ENCODE peak calls at places on chromosome 20, in five cellular contexts. V is GM12865, G is thoracic aorta, O is upper lobe of right lung, U is heart left ventricle. A is an unnamed sample.

GRCh38 chr20:17875981-17876385 is 92.6 kb downstream of the SNX5 start:
- DNase-seq in U (no peak), V (no peak), O (no peak), G (no peak), A (no peak)

GRCh38 chr20:53021934-53022333 is 49.8 kb downstream of the TSHZ2 start:
- DNase-seq in V (peak; percentile 19), U (no peak), G (no peak), O (no peak), A (no peak)

GRCh38 chr20:46946796-46947195 is 52.2 kb downstream of the EYA2 start:
- DNase-seq in V (no peak), U (no peak), G (no peak), O (no peak), A (no peak)

GRCh38 chr20:38170914-38171300 is 5.8 kb upstream of the TGM2 start:
- DNase-seq in G (no peak), V (no peak), O (peak; percentile 28), U (no peak), A (no peak)

GRCh38 chr20:46651091-46651962 is at the start of gene SLC13A3:
- DNase-seq in O (no peak), G (no peak), U (no peak), V (no peak), A (no peak)

GRCh38 chr20:12410783-12411182 is 493.1 kb downstream of the BTBD3 start:
- DNase-seq in G (no peak), O (no peak), U (no peak), V (no peak), A (no peak)

GRCh38 chr20:6623989-6624388 is 143.5 kb upstream of the BMP2 start:
- DNase-seq in G (no peak), U (no peak), V (peak; percentile 18), O (no peak), A (no peak)

GRCh38 chr20:59703046-59703445 is 98.7 kb downstream of the PHACTR3 start:
- DNase-seq in V (no peak), U (no peak), G (no peak), O (no peak), A (no peak)

GRCh38 chr20:59938221-59938620 is 1.9 kb downstream of the PPP1R3D start:
- DNase-seq in O (no peak), V (no peak), G (no peak), U (no peak), A (no peak)

GRCh38 chr20:44187054-44187762 is at the start of gene JPH2:
- DNase-seq in O (no peak), U (peak; percentile 86), V (no peak), G (peak; percentile 51), A (no peak)

GRCh38 chr20:2713285-2713684 is 20.7 kb downstream of the EBF4 start:
- DNase-seq in V (no peak), U (no peak), G (no peak), O (no peak), A (no peak)

GRCh38 chr20:584375-585301 is 25.5 kb downstream of the TCF15 start:
- DNase-seq in O (no peak), G (no peak), V (peak; percentile 27), U (no peak), A (no peak)

GRCh38 chr20:59726196-59726595 is 121.9 kb downstream of the PHACTR3 start:
- DNase-seq in O (peak; percentile 28), U (no peak), G (no peak), V (no peak), A (no peak)

GRCh38 chr20:35296101-35296554 is 3.9 kb upstream of the FAM83C start:
- DNase-seq in U (no peak), V (no peak), O (no peak), G (no peak), A (no peak)

GRCh38 chr20:40868568-40869223 is 159.9 kb upstream of the TOP1 start:
- DNase-seq in O (no peak), V (no peak), G (peak; percentile 4), U (peak; percentile 30), A (no peak)

GRCh38 chr20:22819134-22819533 is 216.0 kb upstream of the SSTR4 start:
- DNase-seq in U (no peak), O (no peak), G (no peak), V (no peak), A (no peak)

GRCh38 chr20:22821081-22821480 is 214.0 kb upstream of the SSTR4 start:
- DNase-seq in O (no peak), V (no peak), G (no peak), U (no peak), A (no peak)

GRCh38 chr20:22821826-22822225 is 213.3 kb upstream of the SSTR4 start:
- DNase-seq in U (no peak), V (no peak), O (no peak), G (no peak), A (no peak)

GRCh38 chr20:22816016-22816415 is 219.1 kb upstream of the SSTR4 start:
- DNase-seq in O (no peak), U (no peak), V (no peak), G (no peak), A (no peak)

DNA sequence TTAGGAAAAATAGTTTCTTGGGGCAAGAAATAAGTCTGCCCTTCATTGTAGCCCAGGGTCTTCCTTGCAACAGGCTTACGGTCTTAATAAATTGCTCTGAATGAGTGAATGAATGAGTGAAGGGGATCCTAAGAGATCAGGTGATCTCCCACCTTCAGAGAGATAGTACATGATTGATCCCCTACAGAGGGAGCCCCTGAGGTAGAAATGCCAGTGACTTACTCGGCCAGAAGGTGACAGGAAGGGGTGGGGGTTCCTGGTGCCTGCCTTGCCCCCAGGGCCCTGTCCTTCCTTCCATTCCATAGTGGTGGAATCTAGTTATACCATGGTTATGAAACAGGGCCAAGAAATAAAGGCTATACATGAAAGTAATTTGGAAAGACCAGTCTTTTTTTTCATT is 215.3 kb upstream of the SSTR4 start:
- DNase-seq in O (no peak), U (no peak), V (no peak), G (no peak), A (no peak)
- TF ChIP-seq CTCF in O (no peak), U (no peak), V (no peak), G (no peak), A (no peak)

GRCh38 chr20:62506791-62507190 is 31.0 kb upstream of the GATA5 start:
- DNase-seq in U (no peak), O (no peak), V (no peak), G (no peak), A (no peak)

GRCh38 chr20:62505337-62506045 is 29.7 kb upstream of the GATA5 start:
- DNase-seq in V (no peak), G (no peak), U (no peak), O (no peak), A (no peak)

GRCh38 chr20:62504323-62504722 is 28.5 kb upstream of the GATA5 start:
- DNase-seq in O (no peak), U (no peak), G (no peak), V (no peak), A (no peak)

GRCh38 chr20:62507323-62507722 is 31.5 kb upstream of the GATA5 start:
- DNase-seq in O (no peak), U (no peak), V (no peak), G (no peak), A (no peak)

GRCh38 chr20:62506087-62506486 is 30.3 kb upstream of the GATA5 start:
- DNase-seq in V (no peak), G (no peak), U (no peak), O (no peak), A (no peak)
- TF ChIP-seq CTCF in V (no peak), G (no peak), U (no peak), O (no peak), A (no peak)

GRCh38 chr20:64101731-64102621 is 5.4 kb downstream of the NPBWR2 start:
- DNase-seq in V (peak; percentile 42), O (peak; percentile 78), U (no peak), G (no peak), A (peak; percentile 86)
- TF ChIP-seq CTCF in V (peak; percentile 75), O (peak; percentile 57), U (peak; percentile 62), G (peak; percentile 32), A (peak; percentile 85)

DNA sequence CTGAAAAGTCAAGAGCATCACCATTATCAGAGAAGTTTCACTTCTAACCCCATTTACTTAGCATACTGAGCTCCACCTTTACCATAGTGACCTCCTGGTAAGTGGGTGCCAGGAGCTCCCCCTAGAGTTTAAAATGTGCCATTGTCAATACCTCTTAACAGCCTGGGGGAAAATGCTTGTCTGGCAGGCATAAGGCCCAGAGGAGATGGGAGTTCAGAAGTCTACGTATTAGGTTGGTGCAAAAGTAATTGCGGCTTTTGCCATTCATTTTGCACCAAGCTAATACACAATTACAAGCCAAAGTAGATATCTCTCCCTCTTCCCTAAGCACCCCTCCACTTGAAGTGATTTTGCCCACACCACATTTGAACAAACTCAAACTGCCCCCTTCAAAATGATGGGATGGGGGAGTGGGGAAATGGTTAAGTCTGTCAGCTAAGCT is 919.0 kb downstream of the KIF16B start:
- DNase-seq in U (no peak), O (no peak), V (peak; percentile 84), G (no peak), A (peak; percentile 38)
- TF ChIP-seq CTCF in U (peak; percentile 48), O (peak; percentile 54), V (peak; percentile 68), G (peak; percentile 19), A (peak; percentile 68)

DNA sequence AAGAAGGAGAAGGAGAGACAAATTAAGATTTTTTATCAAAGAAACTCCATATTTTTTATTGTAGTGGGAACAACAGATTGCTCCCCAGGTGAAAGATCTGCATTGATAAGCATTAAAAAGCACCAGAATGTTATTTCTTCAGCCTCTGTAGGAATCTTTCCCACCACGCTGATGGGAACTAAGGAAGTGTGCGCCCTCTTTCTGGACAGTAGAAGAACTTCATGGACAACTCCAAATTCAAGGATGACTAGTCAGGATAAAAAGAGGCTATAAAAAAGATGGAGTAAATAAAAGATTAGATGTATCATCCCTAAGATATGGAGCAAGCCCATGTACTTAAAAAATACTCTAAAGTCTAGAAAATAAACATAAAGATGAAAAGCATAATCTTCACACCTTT is 45.8 kb upstream of the PAK5 start:
- DNase-seq in O (no peak), G (no peak), V (no peak), U (no peak), A (no peak)
- TF ChIP-seq CTCF in O (no peak), G (no peak), V (no peak), U (no peak), A (no peak)

GRCh38 chr20:24149175-24149574 is 160.6 kb upstream of the GGTLC1 start:
- DNase-seq in O (no peak), U (no peak), V (no peak), G (no peak), A (no peak)

GRCh38 chr20:24151621-24152020 is 163.0 kb upstream of the GGTLC1 start:
- DNase-seq in G (no peak), O (no peak), U (no peak), V (no peak), A (no peak)

GRCh38 chr20:24148372-24148771 is 159.8 kb upstream of the GGTLC1 start:
- DNase-seq in G (no peak), U (no peak), O (peak; percentile 70), V (peak; percentile 48), A (no peak)

GRCh38 chr20:24150406-24150805 is 161.8 kb upstream of the GGTLC1 start:
- DNase-seq in G (no peak), O (no peak), U (no peak), V (no peak), A (no peak)

GRCh38 chr20:24149881-24150307 is 161.3 kb upstream of the GGTLC1 start:
- DNase-seq in G (no peak), U (no peak), V (peak; percentile 15), O (no peak), A (no peak)
- TF ChIP-seq CTCF in G (peak; percentile 15), U (peak; percentile 35), V (peak; percentile 66), O (peak; percentile 38), A (peak; percentile 24)

A was measured in GM13977.